ENCODE peak calls at places on chromosomes 16 and 17, in four cellular contexts. One of them, this sample, is unnamed.

GRCh38 chr17:2022647-2023046 is 2.5 kb downstream of the RTN4RL1 start:
- DNase-seq in ecto neural progenitor cell: no peak
- DNase-seq in NCI-H1105 treated with DMSO at 0.1 percent for 48 hours: no peak
- DNase-seq in fibroblast of pulmonary artery: no peak
- DNase-seq in this sample: no peak

GRCh38 chr16:21666772-21667171 is 3.0 kb downstream of the OTOA start:
- DNase-seq in ecto neural progenitor cell: no peak
- DNase-seq in NCI-H1105 treated with DMSO at 0.1 percent for 48 hours: no peak
- DNase-seq in fibroblast of pulmonary artery: no peak
- DNase-seq in this sample: no peak

GRCh38 chr17:6245301-6245810 is 175.2 kb downstream of the WSCD1 start:
- DNase-seq in ecto neural progenitor cell: peak
- DNase-seq in NCI-H1105 treated with DMSO at 0.1 percent for 48 hours: no peak
- DNase-seq in fibroblast of pulmonary artery: no peak
- DNase-seq in this sample: no peak

GRCh38 chr17:41689497-41690299 is 1.0 kb downstream of the EIF1 start:
- DNase-seq in ecto neural progenitor cell: peak
- DNase-seq in NCI-H1105 treated with DMSO at 0.1 percent for 48 hours: no peak
- DNase-seq in fibroblast of pulmonary artery: peak
- DNase-seq in this sample: no peak

GRCh38 chr17:44587339-44587738 is 30.1 kb downstream of the FZD2 start:
- DNase-seq in ecto neural progenitor cell: peak
- DNase-seq in NCI-H1105 treated with DMSO at 0.1 percent for 48 hours: no peak
- DNase-seq in fibroblast of pulmonary artery: peak
- DNase-seq in this sample: no peak

GRCh38 chr17:44758414-44759095 is at the start of gene ADAM11:
- DNase-seq in ecto neural progenitor cell: peak
- DNase-seq in NCI-H1105 treated with DMSO at 0.1 percent for 48 hours: peak
- DNase-seq in fibroblast of pulmonary artery: no peak
- DNase-seq in this sample: peak

GRCh38 chr16:11552445-11552844 is 34.3 kb downstream of the LITAF start:
- DNase-seq in ecto neural progenitor cell: no peak
- DNase-seq in NCI-H1105 treated with DMSO at 0.1 percent for 48 hours: no peak
- DNase-seq in fibroblast of pulmonary artery: no peak
- DNase-seq in this sample: no peak

GRCh38 chr16:28905229-28905754 is 19.7 kb downstream of the RABEP2 start:
- DNase-seq in ecto neural progenitor cell: no peak
- DNase-seq in NCI-H1105 treated with DMSO at 0.1 percent for 48 hours: no peak
- DNase-seq in fibroblast of pulmonary artery: no peak
- DNase-seq in this sample: no peak

GRCh38 chr16:59164461-59164860 is 430.3 kb upstream of the GOT2 start:
- DNase-seq in ecto neural progenitor cell: no peak
- DNase-seq in NCI-H1105 treated with DMSO at 0.1 percent for 48 hours: no peak
- DNase-seq in fibroblast of pulmonary artery: no peak
- DNase-seq in this sample: no peak

GRCh38 chr17:81578561-81579225 is 26.5 kb upstream of the FAAP100 start:
- DNase-seq in ecto neural progenitor cell: no peak
- DNase-seq in NCI-H1105 treated with DMSO at 0.1 percent for 48 hours: no peak
- DNase-seq in fibroblast of pulmonary artery: no peak
- DNase-seq in this sample: no peak

GRCh38 chr17:61488878-61489718 is 36.9 kb downstream of the TBX4 start:
- DNase-seq in ecto neural progenitor cell: peak
- DNase-seq in NCI-H1105 treated with DMSO at 0.1 percent for 48 hours: no peak
- DNase-seq in fibroblast of pulmonary artery: no peak
- DNase-seq in this sample: no peak

GRCh38 chr17:55420776-55421178 is 858 bp downstream of the MMD start:
- DNase-seq in ecto neural progenitor cell: peak
- DNase-seq in NCI-H1105 treated with DMSO at 0.1 percent for 48 hours: no peak
- DNase-seq in fibroblast of pulmonary artery: no peak
- DNase-seq in this sample: no peak

GRCh38 chr17:80474231-80474932 is 2.0 kb downstream of the NPTX1 start:
- DNase-seq in ecto neural progenitor cell: peak
- DNase-seq in NCI-H1105 treated with DMSO at 0.1 percent for 48 hours: peak
- DNase-seq in fibroblast of pulmonary artery: peak
- DNase-seq in this sample: no peak

GRCh38 chr17:76575570-76575969 is 10.1 kb downstream of the ST6GALNAC2 start:
- DNase-seq in ecto neural progenitor cell: no peak
- DNase-seq in NCI-H1105 treated with DMSO at 0.1 percent for 48 hours: no peak
- DNase-seq in fibroblast of pulmonary artery: no peak
- DNase-seq in this sample: no peak

GRCh38 chr17:18960803-18961511 is 9.0 kb downstream of the SLC5A10 start:
- DNase-seq in ecto neural progenitor cell: peak
- DNase-seq in NCI-H1105 treated with DMSO at 0.1 percent for 48 hours: peak
- DNase-seq in fibroblast of pulmonary artery: peak
- DNase-seq in this sample: peak

GRCh38 chr16:17389392-17389791 is 81.4 kb downstream of the XYLT1 start:
- DNase-seq in ecto neural progenitor cell: no peak
- DNase-seq in NCI-H1105 treated with DMSO at 0.1 percent for 48 hours: no peak
- DNase-seq in fibroblast of pulmonary artery: no peak
- DNase-seq in this sample: no peak